ENCODE peak calls at places on chromosome 16, in six cellular contexts. V is heart left ventricle; Z is CD4-positive, alpha-beta memory T cell; I is ovary; H is lower lobe of right lung; N is Caco-2. Q is an unnamed sample.

GRCh38 chr16:48608452-48608851 is 1.5 kb downstream of the N4BP1 start:
- DNase-seq in V (no peak), Z (peak), I (no peak), H (no peak), N (no peak), Q (no peak)

GRCh38 chr16:48340054-48340453 is 45.2 kb downstream of the SIAH1 start:
- DNase-seq in V (no peak), Z (no peak), I (no peak), H (no peak), N (no peak), Q (no peak)

GRCh38 chr16:72291531-72291981 is 119.6 kb upstream of the PMFBP1 start:
- DNase-seq in V (no peak), Z (no peak), I (no peak), H (no peak), N (no peak), Q (no peak)

GRCh38 chr16:48609453-48610023 is 442 bp downstream of the N4BP1 start:
- DNase-seq in V (peak), Z (peak), I (peak), H (peak), N (peak), Q (peak)

GRCh38 chr16:89170346-89171215 is 967 bp upstream of the CDH15 start:
- DNase-seq in V (no peak), Z (no peak), I (no peak), H (peak), N (peak), Q (peak)

GRCh38 chr16:84599528-84600202 is 18.2 kb downstream of the COTL1 start:
- DNase-seq in V (peak), Z (peak), I (peak), H (peak), N (no peak), Q (peak)

GRCh38 chr16:50183316-50183715 is 30.2 kb downstream of the TENT4B start:
- DNase-seq in V (no peak), Z (no peak), I (no peak), H (no peak), N (no peak), Q (no peak)

GRCh38 chr16:29664133-29664912 is 1.3 kb downstream of the SPN start:
- DNase-seq in V (no peak), Z (peak), I (no peak), H (peak), N (no peak), Q (peak)

GRCh38 chr16:47320546-47321315 is 140.1 kb downstream of the ITFG1 start:
- DNase-seq in V (no peak), Z (no peak), I (no peak), H (no peak), N (no peak), Q (no peak)

GRCh38 chr16:4327386-4327781 is 11.5 kb downstream of the GLIS2 start:
- DNase-seq in V (no peak), Z (no peak), I (peak), H (no peak), N (no peak), Q (no peak)

GRCh38 chr16:4328580-4329353 is 12.9 kb downstream of the GLIS2 start:
- DNase-seq in V (peak), Z (no peak), I (peak), H (no peak), N (no peak), Q (no peak)

GRCh38 chr16:4330277-4330882 is 14.5 kb downstream of the GLIS2 start:
- DNase-seq in V (peak), Z (peak), I (peak), H (peak), N (peak), Q (peak)

GRCh38 chr16:4329354-4329775 is 13.5 kb downstream of the GLIS2 start:
- DNase-seq in V (no peak), Z (no peak), I (no peak), H (no peak), N (no peak), Q (no peak)

GRCh38 chr16:4327782-4328579 is 12.1 kb downstream of the GLIS2 start:
- DNase-seq in V (peak), Z (peak), I (peak), H (peak), N (no peak), Q (no peak)
- H3K4me3 ChIP-seq in V (peak), Z (no peak), I (peak), H (peak), N (no peak), Q (no peak)

GRCh38 chr16:57528499-57529323 is 7.7 kb downstream of the CCDC102A start:
- DNase-seq in V (no peak), Z (no peak), I (peak), H (peak), N (peak), Q (peak)

GRCh38 chr16:57530531-57531252 is 5.7 kb downstream of the CCDC102A start:
- DNase-seq in V (no peak), Z (no peak), I (peak), H (peak), N (no peak), Q (no peak)

GRCh38 chr16:57530104-57530522 is 6.3 kb downstream of the CCDC102A start:
- DNase-seq in V (no peak), Z (peak), I (peak), H (peak), N (no peak), Q (peak)

GRCh38 chr16:57531253-57531575 is 5.2 kb downstream of the CCDC102A start:
- DNase-seq in V (no peak), Z (no peak), I (no peak), H (peak), N (no peak), Q (peak)

DNA sequence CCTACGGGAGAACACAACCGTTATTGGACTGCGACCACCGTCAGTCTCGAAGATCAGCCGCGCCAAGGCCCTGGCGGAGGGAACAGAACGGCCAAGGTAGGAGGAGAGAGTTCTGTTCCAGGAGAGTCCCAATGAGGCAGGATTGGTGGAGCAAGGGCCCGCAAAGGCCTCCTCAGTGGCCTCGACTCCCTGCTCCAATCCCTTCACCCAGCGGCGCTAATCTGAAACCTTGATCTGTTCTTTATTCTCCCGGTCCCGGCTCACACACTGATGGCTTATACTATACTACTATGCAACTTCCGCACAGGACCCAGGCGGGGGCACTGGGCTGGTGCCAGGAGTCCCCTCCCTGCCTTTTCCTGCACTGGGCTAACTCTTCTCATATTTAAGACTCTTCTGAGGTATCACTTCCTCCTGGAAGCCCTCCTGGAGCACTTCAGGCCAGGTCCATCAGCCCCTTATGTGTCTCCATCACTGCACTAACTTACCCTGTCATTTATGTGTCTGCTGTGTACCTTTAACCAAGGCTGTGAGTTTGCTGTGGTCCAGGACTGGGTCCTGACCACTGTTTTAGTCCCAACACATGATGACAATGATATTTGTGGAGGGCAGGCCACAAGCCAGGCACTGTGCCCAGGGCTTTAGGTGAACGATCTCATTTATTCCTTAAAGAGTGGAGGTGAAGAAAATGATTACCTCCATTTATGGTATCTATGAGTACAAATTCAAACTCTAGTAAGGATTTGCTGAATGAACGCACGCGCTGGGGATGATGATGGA is 6.9 kb downstream of the CCDC102A start:
- DNase-seq in V (no peak), Z (no peak), I (no peak), H (peak), N (no peak), Q (no peak)
- H3K4me3 ChIP-seq in V (no peak), Z (no peak), I (no peak), H (no peak), N (peak), Q (no peak)

GRCh38 chr16:60684002-60684401 is 1352.2 kb downstream of the CDH8 start:
- DNase-seq in V (no peak), Z (no peak), I (no peak), H (no peak), N (no peak), Q (no peak)

GRCh38 chr16:60675022-60675421 is 1361.2 kb downstream of the CDH8 start:
- DNase-seq in V (no peak), Z (no peak), I (no peak), H (no peak), N (no peak), Q (no peak)

GRCh38 chr16:60682219-60682618 is 1354.0 kb downstream of the CDH8 start:
- DNase-seq in V (no peak), Z (no peak), I (no peak), H (no peak), N (no peak), Q (no peak)

GRCh38 chr16:60686824-60687223 is 1349.4 kb downstream of the CDH8 start:
- DNase-seq in V (no peak), Z (no peak), I (no peak), H (no peak), N (no peak), Q (no peak)

DNA sequence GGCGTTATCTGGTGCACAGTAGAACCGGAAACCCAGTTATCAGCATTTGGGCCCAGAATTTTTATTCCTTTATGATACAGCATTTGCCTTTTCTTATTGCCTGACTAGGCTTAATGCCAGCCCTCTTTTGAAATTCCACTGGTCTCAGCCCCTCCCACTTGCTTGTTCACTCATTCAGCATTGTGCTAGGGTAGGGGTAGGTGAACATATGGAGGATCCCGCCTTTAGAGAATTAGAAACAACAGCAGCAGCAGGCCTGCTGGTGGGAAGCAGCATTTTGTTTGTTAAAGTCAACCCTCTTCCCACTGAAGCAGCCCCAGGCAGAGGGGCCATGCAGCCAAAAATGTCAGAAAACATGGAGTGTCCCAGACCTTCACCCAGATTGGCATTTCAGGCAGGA is 1355.2 kb downstream of the CDH8 start:
- DNase-seq in V (no peak), Z (no peak), I (no peak), H (no peak), N (no peak), Q (no peak)
- H3K4me3 ChIP-seq in V (no peak), Z (no peak), I (no peak), H (no peak), N (no peak), Q (no peak)

DNA sequence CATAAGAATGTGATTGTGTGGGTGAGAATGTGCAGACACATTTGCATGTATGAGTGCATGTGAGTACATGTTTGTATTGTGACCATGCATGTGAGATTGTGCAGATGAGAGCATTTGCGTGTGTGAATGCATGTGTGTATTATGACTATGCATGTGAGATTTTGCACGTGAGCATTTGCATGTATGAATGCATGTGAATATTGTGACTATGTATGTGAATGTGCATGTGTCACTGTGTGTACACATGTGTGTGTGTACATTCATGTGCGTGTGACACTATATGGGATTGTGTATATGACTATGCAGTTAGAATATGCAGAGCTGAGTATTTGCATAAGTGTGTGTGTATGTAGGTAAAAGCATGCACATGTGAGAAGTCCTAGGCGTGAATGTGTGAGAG is 381.3 kb upstream of the MAF start:
- DNase-seq in V (no peak), Z (no peak), I (no peak), H (no peak), N (no peak), Q (no peak)
- H3K4me3 ChIP-seq in V (no peak), Z (no peak), I (no peak), H (no peak), N (no peak), Q (no peak)

DNA sequence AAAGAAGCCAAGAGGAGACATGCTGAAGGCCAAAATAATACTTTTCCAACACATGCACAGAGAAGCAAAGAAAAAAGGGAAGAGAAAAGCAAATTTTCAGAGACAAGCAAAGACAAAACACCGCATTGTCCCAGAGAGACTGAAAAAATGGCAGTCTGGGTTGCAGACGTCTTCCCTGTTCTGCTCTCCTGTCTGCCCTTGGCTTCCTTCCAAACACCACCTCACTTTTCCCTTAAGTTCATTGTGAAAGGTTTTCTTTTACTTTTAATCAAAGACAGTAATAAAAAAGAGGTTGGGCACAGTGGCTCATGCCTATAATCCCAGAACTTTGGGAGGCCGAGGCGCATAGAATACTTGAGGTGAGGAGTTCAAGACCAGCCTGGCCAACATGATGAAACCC is 21.2 kb upstream of the VAT1L start:
- DNase-seq in V (no peak), Z (no peak), I (no peak), H (no peak), N (no peak), Q (no peak)
- H3K4me3 ChIP-seq in V (no peak), Z (no peak), I (no peak), H (no peak), N (no peak), Q (no peak)

GRCh38 chr16:11134722-11135121 is 121.3 kb downstream of the SOCS1 start:
- DNase-seq in V (no peak), Z (no peak), I (no peak), H (no peak), N (no peak), Q (no peak)
- H3K4me3 ChIP-seq in V (no peak), Z (no peak), I (no peak), H (no peak), N (no peak), Q (no peak)

Q was measured in mucosa of descending colon.